ENCODE peak calls at places on chromosomes 7 and 10, in five cellular contexts. B, Y, V, D and L are unnamed samples.

GRCh38 chr10:58810751-58811150 is 298.1 kb downstream of the BICC1 start:
- DNase-seq in B (no peak), Y (no peak), V (no peak), D (no peak), L (no peak)

GRCh38 chr10:121002586-121003205 is 151.5 kb downstream of the WDR11 start:
- DNase-seq in B (no peak), Y (no peak), V (no peak), D (no peak), L (no peak)

GRCh38 chr10:58807631-58808024 is 295.0 kb downstream of the BICC1 start:
- DNase-seq in B (peak), Y (no peak), V (no peak), D (peak), L (no peak)

GRCh38 chr10:23065549-23065948 is 29.8 kb upstream of the MSRB2 start:
- DNase-seq in B (peak), Y (peak), V (no peak), D (peak), L (no peak)

GRCh38 chr7:43658718-43659548 is 70.4 kb downstream of the COA1 start:
- DNase-seq in B (no peak), Y (no peak), V (no peak), D (no peak), L (no peak)

GRCh38 chr7:70700935-70701425 is 431.0 kb upstream of the GALNT17 start:
- DNase-seq in B (no peak), Y (no peak), V (no peak), D (no peak), L (no peak)

GRCh38 chr7:69577221-69577620 is 21.1 kb upstream of the AUTS2 start:
- DNase-seq in B (no peak), Y (no peak), V (no peak), D (no peak), L (no peak)

GRCh38 chr10:126014309-126014708 is 117.9 kb downstream of the FANK1 start:
- DNase-seq in B (no peak), Y (no peak), V (no peak), D (no peak), L (no peak)

GRCh38 chr10:82252081-82252480 is 377.1 kb downstream of the NRG3 start:
- DNase-seq in B (no peak), Y (no peak), V (no peak), D (no peak), L (no peak)

GRCh38 chr10:95407546-95407945 is 116.7 kb upstream of the PDLIM1 start:
- DNase-seq in B (no peak), Y (no peak), V (no peak), D (no peak), L (no peak)

DNA sequence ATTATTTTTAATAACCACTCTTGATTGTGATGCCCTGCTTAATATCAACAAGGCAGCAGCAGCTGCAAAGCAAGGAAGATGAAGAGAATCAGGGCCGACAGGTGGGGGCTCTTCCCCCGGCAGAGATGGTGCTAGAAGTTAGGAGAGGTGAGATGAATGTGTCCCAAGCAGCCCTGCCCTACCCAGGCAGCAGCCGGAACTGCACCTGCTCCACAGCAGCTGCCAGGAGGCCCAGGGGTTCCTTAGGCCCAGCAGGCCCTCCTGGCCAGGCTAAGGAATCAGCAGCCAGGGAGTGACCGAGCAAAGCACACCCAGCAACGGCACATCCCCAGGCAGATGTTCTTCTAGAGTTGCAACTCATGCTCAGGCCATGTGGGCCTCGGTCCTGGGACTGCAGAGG is 17.9 kb downstream of the AFAP1L2 start:
- DNase-seq in B (no peak), Y (no peak), V (no peak), D (no peak), L (no peak)
- TF ChIP-seq CTCF in B (no peak), Y (no peak), V (no peak), D (no peak), L (no peak)

DNA sequence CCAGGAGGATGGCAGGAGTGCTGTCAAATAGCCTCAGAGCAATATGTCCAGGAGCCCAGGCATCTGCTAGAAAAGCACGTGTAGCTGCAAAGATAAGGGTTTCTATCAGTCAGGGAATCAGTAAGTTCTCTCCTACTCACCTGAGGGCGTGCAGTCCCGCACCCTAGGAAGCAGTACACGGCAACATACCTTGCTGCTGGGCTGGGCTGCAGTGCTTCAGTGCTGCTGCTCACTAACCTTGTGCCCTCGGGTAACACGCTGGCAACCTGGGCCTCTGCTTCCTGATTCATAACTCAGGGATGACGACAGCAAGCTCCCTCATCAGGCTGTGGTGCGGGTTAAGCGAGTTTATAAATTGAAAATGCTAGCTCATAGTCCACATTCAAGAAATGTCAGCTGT is 29.5 kb upstream of the CCNY start:
- DNase-seq in B (no peak), Y (peak), V (no peak), D (peak), L (no peak)
- TF ChIP-seq CTCF in B (no peak), Y (no peak), V (no peak), D (no peak), L (no peak)

GRCh38 chr7:99579956-99580777 is 17.9 kb upstream of the TMEM225B start:
- DNase-seq in B (no peak), Y (peak), V (peak), D (no peak), L (peak)
- TF ChIP-seq CTCF in B (peak), Y (peak), V (peak), D (no peak), L (peak)

GRCh38 chr10:36730316-36730715 is 395.1 kb upstream of the ANKRD30A start:
- DNase-seq in B (no peak), Y (no peak), V (no peak), D (no peak), L (no peak)

GRCh38 chr10:36720931-36721330 is 404.5 kb upstream of the ANKRD30A start:
- DNase-seq in B (no peak), Y (no peak), V (no peak), D (no peak), L (no peak)

GRCh38 chr10:36721851-36722250 is 403.5 kb upstream of the ANKRD30A start:
- DNase-seq in B (no peak), Y (no peak), V (no peak), D (no peak), L (no peak)

GRCh38 chr10:36722777-36723176 is 402.6 kb upstream of the ANKRD30A start:
- DNase-seq in B (no peak), Y (no peak), V (no peak), D (no peak), L (no peak)

GRCh38 chr10:36725581-36726520 is 399.5 kb upstream of the ANKRD30A start:
- DNase-seq in B (no peak), Y (peak), V (peak), D (no peak), L (no peak)
- TF ChIP-seq CTCF in B (peak), Y (peak), V (no peak), D (no peak), L (peak)

GRCh38 chr7:150941983-150942590 is 36.0 kb downstream of the KCNH2 start:
- DNase-seq in B (no peak), Y (peak), V (no peak), D (no peak), L (peak)
- TF ChIP-seq CTCF in B (no peak), Y (no peak), V (no peak), D (no peak), L (no peak)

DNA sequence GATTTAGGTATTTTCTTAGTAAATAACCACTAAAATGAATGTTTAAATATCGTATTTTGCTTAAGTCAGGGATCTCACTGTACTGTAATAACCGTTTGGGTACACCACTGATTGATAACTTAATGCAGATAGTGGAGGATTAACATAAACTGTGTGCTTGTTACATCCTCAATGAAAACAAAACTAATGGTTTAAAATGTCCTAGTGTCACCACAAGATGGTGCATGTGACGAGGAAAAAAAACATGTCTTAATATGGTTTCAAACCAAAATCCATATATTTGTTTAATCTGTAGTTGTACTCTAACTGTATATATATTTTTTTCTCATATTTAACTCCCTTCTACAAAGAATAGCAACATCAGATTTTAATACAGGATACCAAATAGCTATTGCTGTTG is 19.2 kb downstream of the ARMC10 start:
- DNase-seq in B (no peak), Y (no peak), V (no peak), D (no peak), L (no peak)
- TF ChIP-seq CTCF in B (peak), Y (no peak), V (no peak), D (no peak), L (peak)

GRCh38 chr7:110205899-110206298 is 885.0 kb upstream of the LRRN3 start:
- DNase-seq in B (no peak), Y (no peak), V (no peak), D (no peak), L (no peak)

DNA sequence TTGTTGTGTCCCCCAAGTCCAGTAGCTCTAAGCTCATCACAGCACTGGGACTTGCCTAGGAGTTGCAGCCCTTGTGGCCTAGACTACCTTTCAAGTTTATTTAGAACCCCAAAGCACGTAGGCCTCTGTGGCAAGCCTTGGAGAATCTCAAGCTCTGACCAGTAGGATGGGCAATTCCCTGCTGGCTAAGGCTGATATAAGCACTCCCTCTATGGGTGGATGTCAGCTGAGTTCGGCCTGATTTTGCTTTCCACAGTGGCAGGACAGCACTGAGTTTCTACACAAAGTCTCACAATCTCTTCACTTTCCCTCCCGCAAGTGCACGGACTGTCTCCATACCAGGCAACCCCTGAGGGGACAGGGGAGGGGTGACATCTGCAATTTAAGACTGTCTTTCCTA is 886.4 kb upstream of the LRRN3 start:
- DNase-seq in B (no peak), Y (no peak), V (peak), D (no peak), L (no peak)
- TF ChIP-seq CTCF in B (no peak), Y (no peak), V (no peak), D (no peak), L (peak)